ENCODE peak calls at places on chromosomes 6 and 20, in four cellular contexts. One of them, this sample, is unnamed.

GRCh38 chr6:144232434-144233223 is 52.5 kb upstream of the UTRN start:
- DNase-seq in neuronal stem cell: no peak
- DNase-seq in mesenchymal stem cell: no peak
- DNase-seq in H1: no peak
- DNase-seq in this sample: no peak

GRCh38 chr6:53998293-53998692 is 113.0 kb upstream of the MLIP start:
- DNase-seq in neuronal stem cell: no peak
- DNase-seq in mesenchymal stem cell: no peak
- DNase-seq in H1: no peak
- DNase-seq in this sample: no peak

GRCh38 chr20:18984238-18985200 is 170.9 kb downstream of the SCP2D1 start:
- DNase-seq in neuronal stem cell: no peak
- DNase-seq in mesenchymal stem cell: no peak
- DNase-seq in H1: no peak
- DNase-seq in this sample: no peak

GRCh38 chr6:34745277-34746103 is 11.8 kb upstream of the SNRPC start:
- DNase-seq in neuronal stem cell: no peak
- DNase-seq in mesenchymal stem cell: peak
- DNase-seq in H1: no peak
- DNase-seq in this sample: no peak

GRCh38 chr20:24370911-24371695 is 98.3 kb upstream of the SYNDIG1 start:
- DNase-seq in neuronal stem cell: no peak
- DNase-seq in mesenchymal stem cell: no peak
- DNase-seq in H1: no peak
- DNase-seq in this sample: no peak

GRCh38 chr20:22691369-22692118 is 107.2 kb upstream of the FOXA2 start:
- DNase-seq in neuronal stem cell: peak
- DNase-seq in mesenchymal stem cell: peak
- DNase-seq in H1: peak
- DNase-seq in this sample: peak

GRCh38 chr6:18343741-18344140 is 43.4 kb upstream of the RNF144B start:
- DNase-seq in neuronal stem cell: no peak
- DNase-seq in mesenchymal stem cell: peak
- DNase-seq in H1: no peak
- DNase-seq in this sample: no peak

GRCh38 chr6:168418151-168418551 is 22.8 kb upstream of the SMOC2 start:
- DNase-seq in neuronal stem cell: no peak
- DNase-seq in mesenchymal stem cell: no peak
- DNase-seq in H1: peak
- DNase-seq in this sample: no peak

GRCh38 chr20:18322551-18322950 is 34.2 kb downstream of the ZNF133 start:
- DNase-seq in neuronal stem cell: no peak
- DNase-seq in mesenchymal stem cell: no peak
- DNase-seq in H1: no peak
- DNase-seq in this sample: no peak

GRCh38 chr6:41464481-41464880 is 81.7 kb upstream of the FOXP4 start:
- DNase-seq in neuronal stem cell: no peak
- DNase-seq in mesenchymal stem cell: no peak
- DNase-seq in H1: no peak
- DNase-seq in this sample: no peak

GRCh38 chr6:39980839-39981580 is 46.7 kb upstream of the MOCS1 start:
- DNase-seq in neuronal stem cell: peak
- DNase-seq in mesenchymal stem cell: peak
- DNase-seq in H1: peak
- DNase-seq in this sample: peak

GRCh38 chr20:50710492-50711063 is 19.2 kb upstream of the RIPOR3 start:
- DNase-seq in neuronal stem cell: no peak
- DNase-seq in mesenchymal stem cell: peak
- DNase-seq in H1: no peak
- DNase-seq in this sample: no peak

GRCh38 chr20:62723351-62723750 is 14.7 kb downstream of the NTSR1 start:
- DNase-seq in neuronal stem cell: no peak
- DNase-seq in mesenchymal stem cell: no peak
- DNase-seq in H1: no peak
- DNase-seq in this sample: no peak

GRCh38 chr6:156808287-156808686 is 31.1 kb downstream of the ARID1B start:
- DNase-seq in neuronal stem cell: no peak
- DNase-seq in mesenchymal stem cell: no peak
- DNase-seq in H1: no peak
- DNase-seq in this sample: no peak

GRCh38 chr6:81769834-81770233 is 17.4 kb upstream of the TENT5A start:
- DNase-seq in neuronal stem cell: no peak
- DNase-seq in mesenchymal stem cell: no peak
- DNase-seq in H1: no peak
- DNase-seq in this sample: no peak

GRCh38 chr6:11527274-11527870 is 10.2 kb upstream of the TMEM170B start:
- DNase-seq in neuronal stem cell: no peak
- DNase-seq in mesenchymal stem cell: no peak
- DNase-seq in H1: no peak
- DNase-seq in this sample: no peak

GRCh38 chr20:58855506-58856314 is 3.2 kb downstream of the GNAS start:
- DNase-seq in neuronal stem cell: no peak
- DNase-seq in mesenchymal stem cell: no peak
- DNase-seq in H1: no peak
- DNase-seq in this sample: no peak
- H3K18ac ChIP-seq in neuronal stem cell: peak
- H3K18ac ChIP-seq in mesenchymal stem cell: no peak
- H3K18ac ChIP-seq in H1: no peak
- H3K18ac ChIP-seq in this sample: no peak

DNA sequence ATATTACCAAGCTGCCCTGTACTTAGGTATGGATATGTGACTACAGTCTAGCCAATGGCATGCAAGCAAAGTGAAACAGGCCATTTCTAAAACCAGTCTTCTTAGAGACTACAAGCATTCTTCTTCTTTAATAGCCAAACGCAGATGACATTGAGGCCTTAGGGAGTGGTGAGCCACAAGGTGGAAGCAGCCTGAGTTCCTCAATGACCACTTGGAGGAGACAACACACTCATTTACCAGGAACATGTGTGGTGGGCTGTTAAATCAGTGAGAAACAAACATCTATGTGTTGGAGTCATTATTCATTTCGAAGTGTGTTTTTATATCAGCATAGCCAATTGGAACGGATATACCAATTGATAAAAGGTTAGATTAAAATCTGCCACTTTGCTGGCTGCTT is 122.0 kb downstream of the GFRAL start:
- DNase-seq in neuronal stem cell: no peak
- DNase-seq in mesenchymal stem cell: no peak
- DNase-seq in H1: no peak
- DNase-seq in this sample: peak
- H2BK15ac ChIP-seq in neuronal stem cell: no peak
- H2BK15ac ChIP-seq in mesenchymal stem cell: no peak
- H2BK15ac ChIP-seq in H1: no peak
- H2BK15ac ChIP-seq in this sample: no peak

GRCh38 chr6:36825452-36825851 is 13.8 kb downstream of the CPNE5 start:
- DNase-seq in neuronal stem cell: no peak
- DNase-seq in mesenchymal stem cell: no peak
- DNase-seq in H1: no peak
- DNase-seq in this sample: no peak
- H2BK12ac ChIP-seq in neuronal stem cell: no peak
- H2BK12ac ChIP-seq in mesenchymal stem cell: no peak
- H2BK12ac ChIP-seq in H1: no peak
- H2BK12ac ChIP-seq in this sample: no peak

DNA sequence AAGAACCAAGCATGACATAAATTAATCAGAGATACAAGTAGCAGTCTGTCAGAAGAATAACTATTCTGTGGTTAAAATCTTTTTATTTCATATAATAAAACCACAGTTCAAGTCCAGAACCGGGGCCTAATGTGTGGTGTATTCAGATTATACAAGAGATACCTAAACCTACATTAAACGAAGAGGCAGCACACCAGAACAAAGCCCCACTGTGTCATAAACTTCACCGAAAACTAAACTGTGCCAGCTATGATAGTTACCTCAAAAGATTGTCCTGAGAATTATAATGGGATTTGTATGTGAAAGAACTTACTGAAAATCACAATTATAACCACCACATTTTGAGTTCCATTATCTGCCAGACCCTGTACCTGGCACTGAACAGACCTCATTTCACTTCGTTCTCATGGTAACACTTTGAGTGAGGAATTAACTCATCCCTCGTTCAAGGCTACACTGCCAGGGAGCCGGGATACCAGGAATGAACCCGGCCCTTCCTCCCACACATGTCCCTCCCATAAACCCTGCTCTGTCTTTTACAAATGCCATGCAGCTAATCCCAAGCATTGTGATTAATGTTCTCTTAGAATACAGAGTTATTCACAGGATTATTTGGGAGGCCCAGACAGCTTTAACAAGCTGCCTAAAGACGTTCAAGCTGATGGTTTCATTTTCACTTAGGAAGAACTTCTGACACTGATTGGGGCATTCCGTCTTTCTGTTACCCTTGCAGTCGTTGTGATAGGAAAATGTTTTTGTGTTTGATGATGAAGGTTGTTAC is 42.7 kb upstream of the CD83 start:
- DNase-seq in neuronal stem cell: no peak
- DNase-seq in mesenchymal stem cell: peak
- DNase-seq in H1: no peak
- DNase-seq in this sample: no peak
- H3K18ac ChIP-seq in neuronal stem cell: no peak
- H3K18ac ChIP-seq in mesenchymal stem cell: no peak
- H3K18ac ChIP-seq in H1: no peak
- H3K18ac ChIP-seq in this sample: no peak

GRCh38 chr6:72824833-72825232 is 203.0 kb downstream of the KCNQ5 start:
- DNase-seq in neuronal stem cell: no peak
- DNase-seq in mesenchymal stem cell: peak
- DNase-seq in H1: no peak
- DNase-seq in this sample: no peak

GRCh38 chr6:72822691-72823090 is 200.8 kb downstream of the KCNQ5 start:
- DNase-seq in neuronal stem cell: no peak
- DNase-seq in mesenchymal stem cell: no peak
- DNase-seq in H1: no peak
- DNase-seq in this sample: no peak

GRCh38 chr6:72826033-72826432 is 204.2 kb downstream of the KCNQ5 start:
- DNase-seq in neuronal stem cell: no peak
- DNase-seq in mesenchymal stem cell: peak
- DNase-seq in H1: no peak
- DNase-seq in this sample: no peak

GRCh38 chr6:72826744-72827438 is 205.0 kb downstream of the KCNQ5 start:
- DNase-seq in neuronal stem cell: no peak
- DNase-seq in mesenchymal stem cell: peak
- DNase-seq in H1: no peak
- DNase-seq in this sample: no peak

DNA sequence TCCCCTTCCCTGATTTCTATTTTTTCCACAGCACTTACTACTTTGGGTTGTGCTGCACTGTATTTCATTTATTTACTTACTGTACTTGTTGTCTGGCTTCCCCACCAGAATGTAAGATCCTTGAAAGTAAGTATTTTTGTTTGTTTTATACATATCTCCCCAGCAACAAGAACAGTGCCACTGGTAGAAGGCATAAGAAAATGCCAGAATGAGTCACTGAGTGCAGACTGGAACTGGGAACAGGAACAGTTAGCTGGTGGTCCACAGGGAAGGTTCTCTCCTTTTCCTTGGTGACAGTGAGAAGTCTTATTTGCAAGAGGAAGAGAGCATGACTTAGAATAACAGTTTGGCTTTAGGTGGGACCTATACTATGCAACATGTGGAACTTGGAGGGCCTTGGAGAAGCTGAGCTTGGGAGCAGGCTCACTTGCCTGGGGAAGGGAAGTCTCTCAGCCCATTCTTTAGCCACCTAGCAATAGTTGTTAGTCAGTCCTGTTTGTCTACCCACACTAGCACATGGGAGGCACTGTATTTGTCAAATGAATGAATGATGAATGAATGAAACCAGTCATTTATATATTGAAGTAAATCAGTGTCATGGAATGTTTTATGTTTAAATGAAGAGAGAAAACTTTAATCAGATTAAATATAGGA is 203.5 kb downstream of the KCNQ5 start:
- DNase-seq in neuronal stem cell: no peak
- DNase-seq in mesenchymal stem cell: peak
- DNase-seq in H1: no peak
- DNase-seq in this sample: no peak
- H2BK15ac ChIP-seq in neuronal stem cell: no peak
- H2BK15ac ChIP-seq in mesenchymal stem cell: no peak
- H2BK15ac ChIP-seq in H1: no peak
- H2BK15ac ChIP-seq in this sample: no peak

GRCh38 chr20:53685070-53685595 is 91.5 kb upstream of the ZNF217 start:
- DNase-seq in neuronal stem cell: no peak
- DNase-seq in mesenchymal stem cell: no peak
- DNase-seq in H1: no peak
- DNase-seq in this sample: no peak
- H2BK12ac ChIP-seq in neuronal stem cell: no peak
- H2BK12ac ChIP-seq in mesenchymal stem cell: no peak
- H2BK12ac ChIP-seq in H1: no peak
- H2BK12ac ChIP-seq in this sample: no peak

GRCh38 chr6:160221423-160221822 is 37.2 kb downstream of the SLC22A2 start:
- DNase-seq in neuronal stem cell: no peak
- DNase-seq in mesenchymal stem cell: no peak
- DNase-seq in H1: no peak
- DNase-seq in this sample: no peak

GRCh38 chr6:160221918-160222317 is 36.7 kb downstream of the SLC22A2 start:
- DNase-seq in neuronal stem cell: no peak
- DNase-seq in mesenchymal stem cell: no peak
- DNase-seq in H1: no peak
- DNase-seq in this sample: no peak

GRCh38 chr6:160226118-160226541 is 32.5 kb downstream of the SLC22A2 start:
- DNase-seq in neuronal stem cell: no peak
- DNase-seq in mesenchymal stem cell: no peak
- DNase-seq in H1: no peak
- DNase-seq in this sample: no peak

GRCh38 chr6:160224599-160225237 is 33.9 kb downstream of the SLC22A2 start:
- DNase-seq in neuronal stem cell: no peak
- DNase-seq in mesenchymal stem cell: no peak
- DNase-seq in H1: no peak
- DNase-seq in this sample: no peak

GRCh38 chr6:160222491-160222890 is 36.1 kb downstream of the SLC22A2 start:
- DNase-seq in neuronal stem cell: no peak
- DNase-seq in mesenchymal stem cell: no peak
- DNase-seq in H1: peak
- DNase-seq in this sample: peak
- H3K18ac ChIP-seq in neuronal stem cell: no peak
- H3K18ac ChIP-seq in mesenchymal stem cell: no peak
- H3K18ac ChIP-seq in H1: peak
- H3K18ac ChIP-seq in this sample: no peak

This sample was measured in H9.